ENCODE peak calls at places on chromosome 3, in nine cellular contexts. E, L, P, H, T, I, G, X and Y are unnamed samples.
A peak's percentile ranks its signal among the peaks of the same experiment; 100 is the strongest.

GRCh38 chr3:194306109-194306686 is 44.9 kb downstream of the CPN2 start:
- DNase-seq in E (peak; percentile 74), H (peak; percentile 51), P (peak; percentile 53), X (peak; percentile 91), L (peak; percentile 70), G (peak; percentile 46), T (no peak), I (no peak), Y (peak; percentile 34)

GRCh38 chr3:156334841-156335545 is 214.6 kb downstream of the KCNAB1 start:
- DNase-seq in I (no peak), G (no peak), P (no peak), X (no peak), E (no peak), H (no peak), T (no peak), L (no peak), Y (no peak)

GRCh38 chr3:44896449-44896848 is 22.0 kb downstream of the TGM4 start:
- DNase-seq in I (no peak), T (no peak), P (no peak), L (peak; percentile 63), G (no peak), E (no peak), X (no peak), H (no peak), Y (no peak)

GRCh38 chr3:198071602-198072285 is 111.7 kb downstream of the LMLN start:
- DNase-seq in P (no peak), G (peak; percentile 27), H (no peak), L (peak; percentile 48), X (no peak), I (peak; percentile 100), T (no peak), E (peak; percentile 89), Y (no peak)

GRCh38 chr3:82938821-82939328 is 1177.4 kb upstream of the GBE1 start:
- DNase-seq in E (peak; percentile 34), X (peak; percentile 59), L (no peak), I (no peak), T (no peak), H (no peak), G (no peak), P (peak; percentile 60), Y (no peak)

GRCh38 chr3:193874512-193874911 is 261.4 kb upstream of the HES1 start:
- DNase-seq in I (no peak), H (no peak), G (no peak), P (no peak), E (no peak), L (no peak), X (no peak), T (no peak), Y (no peak)

GRCh38 chr3:132641837-132642538 is 17.6 kb downstream of the ACAD11 start:
- DNase-seq in T (no peak), H (peak; percentile 26), I (peak; percentile 34), G (no peak), E (no peak), L (peak; percentile 86), X (no peak), P (no peak), Y (no peak)

GRCh38 chr3:195094211-195094921 is 176.6 kb downstream of the XXYLT1 start:
- DNase-seq in I (no peak), T (no peak), P (peak; percentile 61), E (no peak), G (no peak), H (no peak), X (peak; percentile 93), L (no peak), Y (no peak)

GRCh38 chr3:11774296-11774877 is 72.3 kb downstream of the TAMM41 start:
- DNase-seq in H (no peak), P (peak; percentile 61), X (no peak), L (peak; percentile 59), E (peak; percentile 90), I (no peak), G (no peak), T (no peak), Y (no peak)

GRCh38 chr3:194058189-194058571 is 77.8 kb upstream of the HES1 start:
- DNase-seq in T (no peak), E (peak; percentile 94), P (peak; percentile 75), H (no peak), G (no peak), I (no peak), L (peak; percentile 84), X (peak; percentile 86), Y (no peak)

GRCh38 chr3:15903164-15903563 is 105.4 kb upstream of the ANKRD28 start:
- DNase-seq in L (no peak), T (no peak), H (no peak), X (no peak), I (no peak), G (no peak), E (no peak), P (no peak), Y (no peak)

GRCh38 chr3:177802151-177802900 is 605.0 kb upstream of the TBL1XR1 start:
- DNase-seq in T (no peak), X (no peak), I (no peak), P (no peak), L (no peak), H (no peak), G (no peak), E (no peak), Y (no peak)

GRCh38 chr3:114839476-114839875 is 307.6 kb downstream of the ZBTB20 start:
- DNase-seq in T (no peak), E (no peak), I (no peak), P (no peak), G (no peak), H (no peak), X (no peak), L (no peak), Y (no peak)

GRCh38 chr3:46764206-46764605 is 46.5 kb upstream of the PRSS50 start:
- DNase-seq in L (no peak), E (no peak), X (no peak), I (no peak), G (no peak), P (no peak), T (no peak), H (no peak), Y (no peak)
- H3K9me3 ChIP-seq in L (peaks cover 13% of the 10 kb centered on the region), E (peaks cover 43% of the 10 kb centered on the region), X (peaks cover 69% of the 10 kb centered on the region), I (peaks cover 3% of the 10 kb centered on the region), G (peaks cover 47% of the 10 kb centered on the region), P (peaks cover 10% of the 10 kb centered on the region), T (peaks cover 39% of the 10 kb centered on the region), H (no peaks in the 10 kb centered on the region), Y (peaks cover 14% of the 10 kb centered on the region)

GRCh38 chr3:149830902-149831301 is 17.9 kb downstream of the RNF13 start:
- DNase-seq in H (no peak), T (no peak), G (no peak), E (no peak), I (no peak), L (peak; percentile 43), X (no peak), P (no peak), Y (no peak)
- H3K9me3 ChIP-seq in H (peaks cover 26% of the 10 kb centered on the region), T (peaks cover 46% of the 10 kb centered on the region), G (peaks cover 54% of the 10 kb centered on the region), E (peaks cover 69% of the 10 kb centered on the region), I (peaks cover 36% of the 10 kb centered on the region), L (peaks cover 54% of the 10 kb centered on the region), X (peaks cover 65% of the 10 kb centered on the region), P (peaks cover 9% of the 10 kb centered on the region), Y (peaks cover 4% of the 10 kb centered on the region)

GRCh38 chr3:181619897-181620296 is 91.8 kb upstream of the SOX2 start:
- DNase-seq in L (no peak), P (no peak), E (no peak), I (no peak), H (no peak), G (no peak), X (no peak), T (no peak), Y (no peak)
- H3K9me3 ChIP-seq in L (no peaks in the 10 kb centered on the region), P (no peaks in the 10 kb centered on the region), E (no peaks in the 10 kb centered on the region), I (no peaks in the 10 kb centered on the region), H (no peaks in the 10 kb centered on the region), G (no peaks in the 10 kb centered on the region), X (no peaks in the 10 kb centered on the region), T (no peaks in the 10 kb centered on the region), Y (no peaks in the 10 kb centered on the region)

GRCh38 chr3:120040813-120041377 is 53.4 kb downstream of the GSK3B start:
- DNase-seq in L (no peak), P (no peak), E (peak; percentile 50), G (no peak), H (no peak), T (no peak), X (no peak), I (no peak), Y (no peak)
- H3K9me3 ChIP-seq in L (peaks cover 40% of the 10 kb centered on the region), P (peaks cover 29% of the 10 kb centered on the region), E (peaks cover 91% of the 10 kb centered on the region), G (peaks cover 54% of the 10 kb centered on the region), H (peaks cover 31% of the 10 kb centered on the region), T (peaks cover 46% of the 10 kb centered on the region), X (peaks cover 84% of the 10 kb centered on the region), I (peaks cover 33% of the 10 kb centered on the region), Y (no peaks in the 10 kb centered on the region)